ENCODE peak calls at places on chromosome 14, in ten cellular contexts. Z is endothelial cell, C is fibroblast of villous mesenchyme, X is tibial artery, L is astrocyte, V is cardiac fibroblast, P is DND-41, Y is Calu3, S is A673, I is mucosa of descending colon. K is an unnamed sample.

GRCh38 chr14:65252471-65253255 is 150.3 kb upstream of the MAX start:
- DNase-seq in Z (no peak), S (no peak), L (no peak), I (no peak), Y (no peak), V (no peak), X (no peak), P (peak), C (no peak), K (no peak)

GRCh38 chr14:91144425-91145145 is 30.7 kb downstream of the DGLUCY start:
- DNase-seq in Y (no peak), L (peak), Z (peak), P (no peak), I (no peak), C (no peak), V (peak), X (no peak), S (peak), K (no peak)

GRCh38 chr14:37623552-37623951 is 28.1 kb downstream of the TTC6 start:
- DNase-seq in P (no peak), I (peak), X (no peak), Z (no peak), L (peak), C (no peak), Y (no peak), S (peak), V (peak), K (no peak)

GRCh38 chr14:101045511-101045910 is 142.0 kb upstream of the RTL1 start:
- DNase-seq in P (no peak), L (no peak), X (no peak), V (no peak), I (no peak), Y (no peak), C (no peak), Z (no peak), S (no peak), K (no peak)

GRCh38 chr14:52179151-52179790 is 88.2 kb upstream of the PTGDR start:
- DNase-seq in I (no peak), L (no peak), S (no peak), V (no peak), Y (no peak), C (no peak), P (no peak), X (no peak), Z (no peak), K (no peak)

GRCh38 chr14:77965919-77966435 is 166.1 kb downstream of the ADCK1 start:
- DNase-seq in S (no peak), P (peak), V (peak), Y (peak), L (peak), Z (peak), C (peak), I (no peak), X (no peak), K (no peak)

GRCh38 chr14:89507521-89507920 is 90.5 kb upstream of the FOXN3 start:
- DNase-seq in Y (peak), P (no peak), I (no peak), Z (no peak), S (no peak), C (peak), L (peak), V (peak), X (no peak), K (no peak)

GRCh38 chr14:77848031-77848430 is 48.1 kb downstream of the ADCK1 start:
- DNase-seq in P (no peak), X (no peak), Y (no peak), L (no peak), C (no peak), I (no peak), Z (no peak), V (peak), S (no peak), K (no peak)

GRCh38 chr14:104805326-104805678 is 4.4 kb downstream of the ZBTB42 start:
- DNase-seq in L (peak), Z (no peak), Y (peak), X (no peak), V (peak), S (peak), C (peak), I (no peak), P (no peak), K (no peak)

GRCh38 chr14:92895352-92895878 is 27.5 kb upstream of the CHGA start:
- DNase-seq in P (no peak), V (no peak), X (no peak), Y (no peak), Z (no peak), S (no peak), C (no peak), L (no peak), I (no peak), K (no peak)

GRCh38 chr14:23931705-23932314 is 21.8 kb upstream of the DHRS4 start:
- DNase-seq in P (no peak), Y (no peak), V (no peak), S (no peak), I (no peak), X (no peak), C (no peak), L (no peak), Z (no peak), K (no peak)

GRCh38 chr14:21210023-21210422 is 54.2 kb upstream of the OR5AU1 start:
- DNase-seq in V (no peak), Y (no peak), P (no peak), Z (no peak), L (no peak), I (no peak), X (no peak), C (no peak), S (no peak), K (no peak)

GRCh38 chr14:104524726-104525125 is 54.8 kb upstream of the C14orf180 start:
- DNase-seq in V (no peak), Z (no peak), Y (no peak), C (no peak), S (no peak), L (no peak), I (no peak), P (no peak), X (no peak), K (no peak)

GRCh38 chr14:24430682-24431568 is 1.2 kb downstream of the KHNYN start:
- DNase-seq in X (no peak), I (peak), Y (no peak), Z (no peak), S (peak), V (peak), P (no peak), L (no peak), C (peak), K (no peak)

GRCh38 chr14:71204231-71204630 is 297.0 kb downstream of the PCNX1 start:
- DNase-seq in V (no peak), Y (no peak), P (no peak), Z (no peak), L (no peak), X (no peak), S (no peak), C (no peak), I (no peak), K (no peak)

GRCh38 chr14:77212933-77213656 is 31.5 kb downstream of the TMEM63C start:
- DNase-seq in Z (peak), P (peak), L (no peak), I (peak), C (peak), X (no peak), S (peak), V (peak), Y (peak), K (no peak)

GRCh38 chr14:100739306-100739705 is 12.6 kb downstream of the DLK1 start:
- DNase-seq in I (no peak), C (no peak), Z (no peak), V (no peak), P (no peak), X (no peak), S (no peak), Y (no peak), L (no peak), K (no peak)

GRCh38 chr14:80446356-80446755 is 235.1 kb upstream of the DIO2 start:
- DNase-seq in P (no peak), I (no peak), X (no peak), V (peak), C (peak), Z (no peak), Y (no peak), L (peak), S (no peak), K (no peak)

GRCh38 chr14:77124345-77125274 is 17.0 kb downstream of the ZDHHC22 start:
- DNase-seq in S (peak), X (no peak), C (peak), V (peak), L (no peak), Z (peak), Y (peak), I (peak), P (no peak), K (no peak)

GRCh38 chr14:74963705-74964271 is 8.4 kb upstream of the PGF start:
- DNase-seq in I (no peak), L (peak), P (no peak), Y (no peak), Z (no peak), C (no peak), V (peak), S (no peak), X (no peak), K (no peak)

GRCh38 chr14:23646648-23647549 is 10.7 kb downstream of the DHRS2 start:
- DNase-seq in X (no peak), P (no peak), S (no peak), I (no peak), Z (no peak), L (no peak), C (no peak), Y (peak), V (no peak), K (no peak)

GRCh38 chr14:63616015-63616414 is 25.7 kb downstream of the WDR89 start:
- DNase-seq in Y (no peak), V (peak), X (no peak), P (no peak), C (peak), I (no peak), Z (no peak), S (no peak), L (no peak), K (no peak)

GRCh38 chr14:74792249-74793039 is 29.3 kb downstream of the YLPM1 start:
- DNase-seq in X (no peak), S (peak), V (peak), C (peak), P (no peak), I (no peak), Y (no peak), Z (peak), L (peak), K (no peak)

GRCh38 chr14:65413739-65414045 is 1.2 kb downstream of the FUT8 start:
- DNase-seq in I (no peak), Y (no peak), C (no peak), X (no peak), P (no peak), L (no peak), S (no peak), V (peak), Z (no peak), K (no peak)

GRCh38 chr14:63454863-63455622 is 88.1 kb downstream of the PPP2R5E start:
- DNase-seq in Y (no peak), V (peak), Z (no peak), L (peak), X (no peak), C (peak), P (peak), S (peak), I (no peak), K (no peak)

GRCh38 chr14:70622111-70622712 is 19.5 kb upstream of the TTC9 start:
- DNase-seq in Y (peak), S (peak), V (peak), L (peak), P (peak), C (peak), I (peak), Z (peak), X (no peak), K (no peak)

GRCh38 chr14:83558946-83559345 is 1971.0 kb upstream of the FLRT2 start:
- DNase-seq in S (no peak), V (no peak), X (no peak), C (no peak), Y (no peak), Z (no peak), I (no peak), L (no peak), P (no peak), K (no peak)

GRCh38 chr14:96065661-96066459 is 26.7 kb downstream of the C14orf132 start:
- DNase-seq in L (no peak), V (no peak), Z (no peak), X (no peak), P (no peak), I (no peak), S (no peak), Y (no peak), C (no peak), K (no peak)

GRCh38 chr14:43184540-43184939 is 1322.5 kb downstream of the FSCB start:
- DNase-seq in Y (no peak), I (no peak), P (no peak), S (no peak), C (no peak), L (no peak), X (no peak), Z (no peak), V (no peak), K (no peak)

GRCh38 chr14:85607571-85608219 is 77.8 kb downstream of the FLRT2 start:
- DNase-seq in Y (no peak), P (no peak), Z (no peak), C (peak), I (no peak), S (peak), X (no peak), L (peak), V (peak), K (no peak)

GRCh38 chr14:61322799-61323290 is 1.5 kb downstream of the PRKCH start:
- DNase-seq in V (peak), Z (no peak), Y (peak), P (peak), I (no peak), C (no peak), L (no peak), S (no peak), X (no peak), K (no peak)

GRCh38 chr14:65255583-65256443 is 153.5 kb upstream of the MAX start:
- DNase-seq in P (peak), I (peak), X (no peak), Z (peak), S (no peak), V (no peak), C (no peak), Y (peak), L (no peak), K (no peak)

GRCh38 chr14:45715946-45716345 is 462.9 kb upstream of the MIS18BP1 start:
- DNase-seq in P (no peak), Y (no peak), I (no peak), V (no peak), S (peak), Z (no peak), X (no peak), L (no peak), C (no peak), K (no peak)

DNA sequence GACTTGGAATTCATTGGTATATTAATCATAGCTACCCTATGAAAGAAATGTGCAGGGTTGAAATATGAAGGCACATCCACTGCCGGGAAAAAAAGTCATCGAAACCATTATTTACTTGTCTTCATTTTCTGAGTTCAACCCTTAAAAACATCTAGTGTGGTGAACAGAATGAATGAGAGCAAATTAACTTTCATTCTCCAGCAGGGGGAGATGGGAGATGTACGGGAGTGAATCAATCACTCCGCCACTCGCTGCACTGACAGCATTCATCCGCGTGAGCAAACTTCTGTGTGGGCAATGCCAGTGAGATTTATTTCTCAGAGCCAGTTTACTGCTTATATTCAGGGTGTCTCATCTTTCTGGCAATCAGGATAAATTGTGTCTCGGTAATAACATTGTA is 463.5 kb upstream of the MIS18BP1 start:
- DNase-seq in X (no peak), V (peak), L (no peak), Z (peak), P (no peak), Y (no peak), I (no peak), C (no peak), S (peak), K (no peak)
- TF ChIP-seq CTCF in X (no peak), V (no peak), L (no peak), Z (peak), P (peak), Y (no peak), I (no peak), C (no peak), S (peak), K (no peak)

GRCh38 chr14:36505892-36506731 is 13.9 kb downstream of the NKX2-1 start:
- DNase-seq in Y (no peak), Z (no peak), P (no peak), C (no peak), X (no peak), V (no peak), I (no peak), L (no peak), S (no peak), K (no peak)
- TF ChIP-seq CTCF in Y (no peak), Z (no peak), P (no peak), C (no peak), X (no peak), V (no peak), I (no peak), L (no peak), S (peak), K (no peak)

DNA sequence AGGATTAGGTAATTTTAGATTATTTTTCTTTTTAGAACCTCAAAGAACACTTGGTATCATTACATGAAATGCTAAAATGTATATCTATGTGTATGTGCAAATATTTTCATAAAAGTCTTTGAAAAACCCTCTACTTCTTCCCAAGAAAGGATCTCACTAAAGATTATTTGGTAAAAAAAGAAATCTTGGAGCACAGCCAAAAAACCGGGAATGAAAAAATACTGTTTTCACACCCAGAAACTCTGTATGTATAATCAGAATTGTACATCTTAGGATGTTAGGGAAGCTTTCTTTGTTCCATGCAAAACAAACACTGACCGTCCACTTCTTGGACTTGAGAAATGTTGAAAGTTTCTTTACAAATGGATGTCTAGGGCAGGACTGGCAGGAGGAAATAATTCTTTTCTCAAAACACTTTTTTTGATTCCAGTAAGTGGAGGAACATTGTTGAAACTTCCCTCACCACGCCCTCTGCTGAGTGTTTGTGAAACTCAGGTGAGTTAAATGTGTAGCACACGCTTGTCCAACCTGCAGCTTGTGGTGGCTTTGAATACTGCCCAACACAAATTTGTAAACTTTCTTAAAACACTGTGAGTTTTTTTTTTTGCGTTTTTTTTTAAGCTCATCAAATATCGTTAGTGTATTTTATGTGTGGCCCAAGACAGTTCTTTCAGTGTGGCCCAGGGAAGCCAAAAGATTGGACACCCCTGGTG is 26.5 kb downstream of the FBXO34 start:
- DNase-seq in L (no peak), I (peak), V (no peak), S (no peak), C (no peak), Y (peak), P (no peak), Z (no peak), X (no peak), K (no peak)
- TF ChIP-seq CTCF in L (no peak), I (no peak), V (no peak), S (no peak), C (no peak), Y (no peak), P (no peak), Z (no peak), X (no peak), K (no peak)

GRCh38 chr14:67674139-67674479 is 323 bp downstream of the VTI1B start:
- DNase-seq in V (peak), Y (peak), P (peak), S (peak), X (peak), Z (peak), I (peak), L (peak), C (peak), K (peak)
- TF ChIP-seq CTCF in V (no peak), Y (no peak), P (peak), S (peak), X (peak), Z (no peak), I (no peak), L (no peak), C (peak), K (no peak)

GRCh38 chr14:28773917-28774691 is 7.5 kb downstream of the FOXG1 start:
- DNase-seq in L (peak), X (no peak), P (no peak), S (peak), Z (peak), Y (no peak), C (peak), V (peak), I (no peak), K (no peak)
- TF ChIP-seq CTCF in L (peak), X (no peak), P (no peak), S (peak), Z (no peak), Y (no peak), C (peak), V (peak), I (no peak), K (no peak)

DNA sequence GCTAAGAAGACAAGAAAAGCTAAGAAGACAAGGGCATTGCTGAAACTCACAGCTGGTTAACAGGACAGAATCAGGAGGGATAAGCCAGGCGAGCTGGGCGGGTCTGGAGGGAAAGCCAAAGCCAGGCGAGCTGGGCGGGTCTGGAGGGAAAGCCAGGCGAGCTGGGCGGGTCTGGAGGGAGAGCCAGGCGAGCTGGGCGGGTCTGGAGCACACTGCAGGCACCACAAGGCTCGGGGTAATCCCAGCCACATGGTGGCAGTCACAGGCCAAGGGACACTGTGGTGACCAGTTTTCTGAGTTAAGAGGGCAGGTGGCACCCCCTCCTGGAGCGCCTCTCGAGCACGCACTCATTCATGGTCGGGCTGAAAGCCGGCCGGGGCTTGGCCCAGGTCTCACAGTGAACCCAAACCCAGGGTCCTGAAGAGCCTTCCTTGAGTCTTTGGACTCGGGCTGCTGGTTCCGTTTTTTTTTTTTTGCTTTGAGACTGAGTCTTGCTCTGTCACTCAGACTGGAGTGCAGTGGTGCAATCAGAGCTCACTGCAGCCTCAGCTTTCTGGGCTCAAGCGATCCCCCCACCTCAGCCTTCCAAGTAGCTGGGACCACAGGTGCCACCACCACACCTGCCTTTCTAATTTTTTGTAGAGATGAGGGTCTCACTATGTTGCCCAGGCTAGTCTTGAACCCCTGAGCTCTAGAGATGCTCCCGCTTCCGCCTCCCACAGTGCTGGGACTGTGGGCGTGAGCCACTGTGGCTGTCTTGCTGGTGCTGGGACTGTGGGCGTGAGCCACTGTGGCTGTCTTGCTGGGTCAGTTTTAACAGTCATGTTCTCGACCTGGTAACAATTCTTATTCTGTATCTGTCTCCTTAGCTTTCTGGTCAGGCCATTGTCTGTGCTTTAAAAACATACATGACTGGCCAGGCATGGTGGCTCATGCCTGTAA is 40.2 kb downstream of the HSP90AA1 start:
- DNase-seq in C (peak), L (no peak), P (peak), Y (peak), V (peak), I (peak), Z (peak), S (peak), X (peak), K (no peak)
- TF ChIP-seq CTCF in C (peak), L (no peak), P (peak), Y (peak), V (no peak), I (peak), Z (peak), S (peak), X (peak), K (no peak)

GRCh38 chr14:34436960-34437728 is 24.9 kb downstream of the SPTSSA start:
- DNase-seq in S (no peak), I (no peak), Y (no peak), X (no peak), P (no peak), Z (no peak), L (no peak), V (peak), C (peak), K (no peak)

GRCh38 chr14:34436118-34436905 is 25.7 kb downstream of the SPTSSA start:
- DNase-seq in X (no peak), C (peak), V (peak), Y (no peak), I (peak), L (peak), S (no peak), Z (no peak), P (no peak), K (no peak)

GRCh38 chr14:34437729-34438080 is 24.3 kb downstream of the SPTSSA start:
- DNase-seq in I (no peak), V (no peak), Y (no peak), P (no peak), Z (no peak), S (no peak), L (no peak), C (peak), X (no peak), K (no peak)

GRCh38 chr14:34438438-34438837 is 23.6 kb downstream of the SPTSSA start:
- DNase-seq in L (no peak), C (no peak), Z (no peak), Y (no peak), V (no peak), S (no peak), I (no peak), P (no peak), X (no peak), K (no peak)

GRCh38 chr14:34439090-34439489 is 22.9 kb downstream of the SPTSSA start:
- DNase-seq in L (no peak), P (no peak), Y (no peak), I (no peak), X (no peak), Z (no peak), V (no peak), C (no peak), S (no peak), K (no peak)
- TF ChIP-seq CTCF in L (no peak), P (no peak), Y (no peak), I (no peak), X (no peak), Z (no peak), V (no peak), C (no peak), S (peak), K (no peak)